ENCODE peak calls at places on chromosomes 12 and 14, in ten cellular contexts. U is HuH-7; K is A549; A is right cardiac atrium; S is OCI-LY7; G is activated naive CD4-positive, alpha-beta T cell; Y is COR-L47; J is stimulated activated CD4-positive, alpha-beta T cell treated with anti-CD3 and anti-CD28 coated beads, Interleukin-2, amount 100 ng/mL, for 24 hours; F is iPS-NIHi11; M is GM04503. X is an unnamed sample.

GRCh38 chr12:57243521-57244305 is 7.3 kb downstream of the STAC3 start:
- DNase-seq in J (peak), K (peak), Y (peak), U (peak), F (peak), M (no peak), S (peak), A (peak), G (peak), X (peak)

GRCh38 chr14:50786821-50787464 is 44.0 kb downstream of the NIN start:
- DNase-seq in J (no peak), F (no peak), K (no peak), Y (no peak), A (no peak), M (no peak), G (no peak), S (peak), U (no peak), X (no peak)

GRCh38 chr12:118371354-118372282 is 1.1 kb downstream of the TAOK3 start:
- DNase-seq in M (no peak), K (peak), A (peak), U (no peak), J (peak), Y (no peak), G (no peak), F (peak), S (no peak), X (no peak)

GRCh38 chr12:39426636-39427245 is 16.2 kb downstream of the KIF21A start:
- DNase-seq in S (no peak), A (no peak), J (no peak), Y (no peak), U (no peak), F (no peak), G (no peak), M (peak), K (peak), X (no peak)

GRCh38 chr14:74712499-74713394 is at the start of the genes AREL1 and FCF1:
- DNase-seq in M (peak), G (no peak), K (peak), Y (no peak), S (peak), J (peak), F (peak), A (peak), U (peak), X (no peak)

GRCh38 chr12:24554612-24555300 is 394.1 kb downstream of the BCAT1 start:
- DNase-seq in Y (no peak), U (no peak), J (no peak), F (no peak), M (no peak), A (no peak), S (no peak), K (no peak), G (no peak), X (peak)

GRCh38 chr12:29734748-29735147 is 49.0 kb downstream of the TMTC1 start:
- DNase-seq in J (no peak), G (no peak), A (no peak), K (no peak), Y (no peak), F (no peak), M (no peak), U (no peak), S (no peak), X (no peak)

GRCh38 chr14:104150201-104151027 is 12.0 kb downstream of the KIF26A start:
- DNase-seq in J (no peak), M (peak), S (no peak), U (no peak), Y (no peak), F (peak), K (peak), A (peak), G (no peak), X (peak)

GRCh38 chr14:32201816-32202467 is at the start of gene RNU6-7:
- DNase-seq in G (no peak), M (no peak), A (peak), J (peak), S (no peak), K (peak), Y (no peak), U (peak), F (no peak), X (peak)

GRCh38 chr12:10497602-10498001 is 8.1 kb upstream of the EIF2S3B start:
- DNase-seq in F (no peak), U (no peak), Y (no peak), A (no peak), M (no peak), J (peak), G (no peak), S (no peak), K (no peak), X (no peak)

GRCh38 chr14:95533391-95533821 is 1.4 kb upstream of the GLRX5 start:
- DNase-seq in F (no peak), Y (peak), S (peak), J (peak), M (no peak), A (no peak), U (no peak), G (no peak), K (peak), X (no peak)

GRCh38 chr14:22378181-22378580 is 210.8 kb downstream of the DAD1 start:
- DNase-seq in Y (no peak), U (no peak), F (no peak), S (no peak), G (no peak), K (no peak), A (no peak), M (no peak), J (no peak), X (no peak)

GRCh38 chr14:72024043-72024407 is 91.8 kb downstream of the RGS6 start:
- DNase-seq in G (no peak), A (no peak), U (peak), J (peak), K (peak), S (peak), Y (peak), M (no peak), F (peak), X (peak)

GRCh38 chr12:106722854-106723253 is 51.6 kb upstream of the RIC8B start:
- DNase-seq in G (no peak), Y (no peak), M (no peak), J (no peak), A (no peak), U (no peak), F (peak), S (no peak), K (no peak), X (no peak)

GRCh38 chr14:66141733-66142132 is 344.4 kb upstream of the CCDC196 start:
- DNase-seq in M (no peak), Y (no peak), S (no peak), A (no peak), G (no peak), U (no peak), K (no peak), F (no peak), J (no peak), X (no peak)

GRCh38 chr14:21997300-21997699 is 323.7 kb upstream of the OR4E1 start:
- DNase-seq in U (no peak), S (peak), A (no peak), K (peak), F (peak), G (no peak), M (no peak), Y (no peak), J (no peak), X (no peak)

GRCh38 chr12:57452937-57453509 is 2.1 kb upstream of the INHBE start:
- DNase-seq in S (peak), M (no peak), U (peak), J (peak), Y (peak), A (peak), G (no peak), F (peak), K (peak), X (peak)

GRCh38 chr12:27284021-27284420 is 39.9 kb downstream of the STK38L start:
- DNase-seq in A (no peak), M (no peak), U (no peak), Y (no peak), K (no peak), F (no peak), J (no peak), G (no peak), S (no peak), X (no peak)

GRCh38 chr14:34465069-34465859 is 3.2 kb upstream of the SPTSSA start:
- DNase-seq in U (no peak), A (no peak), F (peak), S (no peak), M (no peak), K (peak), J (no peak), G (no peak), Y (no peak), X (no peak)

GRCh38 chr12:115937345-115937744 is 340.1 kb downstream of the MED13L start:
- DNase-seq in J (no peak), M (no peak), S (no peak), K (no peak), Y (no peak), U (no peak), G (no peak), A (no peak), F (no peak), X (no peak)

GRCh38 chr12:10170199-10170598 is 1.7 kb downstream of the OLR1 start:
- DNase-seq in U (no peak), Y (no peak), G (no peak), S (no peak), A (no peak), K (peak), M (no peak), F (no peak), J (no peak), X (no peak)

GRCh38 chr12:111363578-111363977 is 5.3 kb downstream of the PHETA1 start:
- DNase-seq in G (no peak), U (no peak), F (no peak), K (peak), A (no peak), J (no peak), Y (no peak), S (no peak), M (peak), X (no peak)

GRCh38 chr12:85057370-85057963 is 21.3 kb downstream of the LRRIQ1 start:
- DNase-seq in M (peak), J (peak), A (no peak), F (peak), S (peak), K (peak), Y (peak), G (no peak), U (peak), X (peak)

GRCh38 chr14:63677891-63678379 is 36.3 kb upstream of the WDR89 start:
- DNase-seq in S (no peak), J (no peak), A (no peak), M (peak), Y (no peak), K (peak), G (no peak), U (no peak), F (no peak), X (no peak)

GRCh38 chr12:80044694-80045046 is 54.7 kb upstream of the OTOGL start:
- DNase-seq in Y (no peak), J (no peak), F (no peak), S (no peak), A (no peak), U (no peak), G (no peak), K (no peak), M (peak), X (no peak)

GRCh38 chr12:68236421-68237059 is 10.9 kb upstream of the IL26 start:
- DNase-seq in A (no peak), M (no peak), J (peak), F (no peak), K (no peak), S (peak), Y (peak), U (peak), G (no peak), X (peak)

GRCh38 chr14:61444215-61444768 is 122.9 kb downstream of the PRKCH start:
- DNase-seq in K (no peak), Y (no peak), M (no peak), A (no peak), J (peak), F (no peak), U (no peak), S (no peak), G (no peak), X (no peak)

GRCh38 chr14:88706425-88706824 is 86.3 kb downstream of the EML5 start:
- DNase-seq in K (no peak), A (no peak), S (no peak), U (no peak), M (peak), G (no peak), F (no peak), J (no peak), Y (no peak), X (no peak)

X was measured in NCI-H345.